ENCODE peak calls at places on chromosomes 4 and X, in five cellular contexts. Z is mucosa of descending colon, D is HFFc6, R is fibroblast of lung, E is ovary. Q is an unnamed sample.

GRCh38 chrX:32480019-32480418 is 731.3 kb downstream of the DMD start:
- DNase-seq in R (no peak), D (no peak), Z (no peak), E (no peak), Q (no peak)

GRCh38 chr4:179666226-179666625 is 2224.0 kb upstream of the AGA start:
- DNase-seq in E (no peak), R (no peak), D (no peak), Z (no peak), Q (no peak)

GRCh38 chr4:5478697-5479096 is 229.7 kb downstream of the EVC2 start:
- DNase-seq in E (no peak), Z (no peak), D (no peak), R (no peak), Q (no peak)

GRCh38 chr4:98524271-98524670 is 134.1 kb downstream of the TSPAN5 start:
- DNase-seq in R (no peak), D (no peak), Z (no peak), E (no peak), Q (no peak)

GRCh38 chr4:73066928-73067327 is 2.6 kb downstream of the COX18 start:
- DNase-seq in D (no peak), E (no peak), R (no peak), Z (no peak), Q (peak; percentile 23)

GRCh38 chr4:25667931-25668557 is 12.4 kb downstream of the SLC34A2 start:
- DNase-seq in E (no peak), D (no peak), Z (no peak), R (no peak), Q (no peak)

GRCh38 chrX:118226060-118226428 is 109.4 kb upstream of the KLHL13 start:
- DNase-seq in D (no peak), R (no peak), Z (no peak), E (no peak), Q (no peak)

GRCh38 chrX:119762718-119763117 is 4.3 kb downstream of the SOWAHD start:
- DNase-seq in R (no peak), D (no peak), E (no peak), Z (no peak), Q (no peak)

GRCh38 chr4:85724801-85725548 is 250.0 kb downstream of the ARHGAP24 start:
- DNase-seq in D (no peak), Z (no peak), E (no peak), R (peak; percentile 64), Q (no peak)

GRCh38 chr4:10808591-10808990 is 124.0 kb upstream of the CLNK start:
- DNase-seq in R (peak; percentile 91), D (no peak), Z (no peak), E (no peak), Q (no peak)

GRCh38 chrX:108359811-108360602 is 78.2 kb downstream of the COL4A6 start:
- DNase-seq in Z (no peak), D (peak; percentile 0), R (peak; percentile 74), E (no peak), Q (no peak)

GRCh38 chr4:16483540-16483939 is 257.3 kb upstream of the TAPT1 start:
- DNase-seq in D (no peak), Z (no peak), E (no peak), R (no peak), Q (no peak)

GRCh38 chr4:4364486-4365208 is 22.3 kb upstream of the NSG1 start:
- DNase-seq in Z (no peak), R (no peak), E (no peak), D (no peak), Q (no peak)

GRCh38 chr4:81651500-81651899 is 179.8 kb upstream of the RASGEF1B start:
- DNase-seq in D (no peak), Z (no peak), R (no peak), E (no peak), Q (peak; percentile 27)

GRCh38 chr4:39056023-39056422 is 6.0 kb upstream of the KLHL5 start:
- DNase-seq in E (no peak), Z (no peak), R (no peak), D (no peak), Q (no peak)

GRCh38 chr4:41887821-41888699 is 47.2 kb upstream of the TMEM33 start:
- DNase-seq in Z (no peak), E (peak; percentile 36), R (peak; percentile 77), D (peak; percentile 46), Q (peak; percentile 70)

GRCh38 chr4:102253860-102254259 is 91.4 kb downstream of the SLC39A8 start:
- DNase-seq in R (no peak), E (no peak), Z (no peak), D (no peak), Q (no peak)

GRCh38 chr4:145776208-145776607 is 96.3 kb downstream of the C4orf51 start:
- DNase-seq in E (no peak), Z (no peak), R (no peak), D (no peak), Q (no peak)

GRCh38 chr4:145557720-145558119 is 61.5 kb upstream of the MMAA start:
- DNase-seq in D (peak; percentile 66), Z (peak; percentile 64), E (peak; percentile 53), R (peak; percentile 82), Q (peak; percentile 72)

GRCh38 chrX:134013092-134013497 is 27.7 kb upstream of the GPC3 start:
- DNase-seq in D (no peak), R (peak; percentile 23), E (no peak), Z (no peak), Q (no peak)

GRCh38 chrX:109716431-109717028 is 16.5 kb downstream of the ACSL4 start:
- DNase-seq in E (no peak), Z (no peak), R (peak; percentile 43), D (no peak), Q (no peak)

GRCh38 chr4:188220006-188220405 is 80.8 kb downstream of the TRIML1 start:
- DNase-seq in Z (no peak), D (no peak), E (no peak), R (no peak), Q (no peak)

GRCh38 chr4:159430896-159431295 is 328.0 kb downstream of the RAPGEF2 start:
- DNase-seq in R (no peak), D (no peak), E (no peak), Z (no peak), Q (no peak)

GRCh38 chrX:11188664-11189063 is 77.5 kb downstream of the HCCS start:
- DNase-seq in D (peak; percentile 70), Z (no peak), R (peak; percentile 5), E (no peak), Q (no peak)

GRCh38 chrX:29155286-29155685 is 568.0 kb downstream of the IL1RAPL1 start:
- DNase-seq in Z (no peak), D (no peak), E (no peak), R (no peak), Q (no peak)

GRCh38 chr4:23333556-23333945 is 556.3 kb downstream of the PPARGC1A start:
- DNase-seq in D (no peak), Z (no peak), E (no peak), R (peak; percentile 76), Q (peak; percentile 31)

GRCh38 chr4:80049402-80049801 is 23.6 kb downstream of the ANTXR2 start:
- DNase-seq in Z (no peak), D (no peak), R (no peak), E (no peak), Q (no peak)

GRCh38 chr4:106775636-106776035 is 260.5 kb downstream of the DKK2 start:
- DNase-seq in D (no peak), E (no peak), Z (no peak), R (no peak), Q (no peak)

GRCh38 chr4:169663894-169664293 is 43.5 kb downstream of the CLCN3 start:
- DNase-seq in D (no peak), E (no peak), Z (no peak), R (no peak), Q (no peak)

GRCh38 chr4:113943863-113944262 is 35.6 kb downstream of the ARSJ start:
- DNase-seq in D (peak; percentile 13), R (no peak), E (no peak), Z (no peak), Q (peak; percentile 12)

GRCh38 chrX:68292471-68292870 is 140.8 kb downstream of the OPHN1 start:
- DNase-seq in E (no peak), R (no peak), D (peak; percentile 20), Z (no peak), Q (no peak)

DNA sequence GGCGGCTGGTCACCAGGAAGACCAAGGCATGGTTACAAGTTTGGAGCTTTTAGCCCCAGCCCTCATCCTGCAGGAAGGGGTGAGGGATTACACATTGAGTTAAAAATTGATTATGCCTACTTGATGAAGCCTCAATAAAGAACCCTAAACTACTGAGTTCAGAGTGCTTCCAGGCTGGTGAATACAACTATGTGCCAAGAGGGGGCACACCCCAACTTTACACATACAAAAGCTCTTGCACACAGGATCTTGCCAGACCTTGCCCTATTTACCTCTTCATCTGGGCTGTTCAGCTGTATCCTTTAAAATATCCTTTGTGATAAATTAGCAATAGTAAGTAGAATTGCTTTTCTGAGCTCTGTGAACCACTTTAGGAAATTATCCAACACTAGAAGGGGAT is 489.3 kb downstream of the INPP4B start:
- DNase-seq in D (no peak), R (no peak), E (no peak), Z (no peak), Q (peak; percentile 32)
- TF ChIP-seq CTCF in D (peak; percentile 14), R (no peak), E (no peak), Z (no peak), Q (no peak)

GRCh38 chr4:30269850-30270249 is 450.3 kb upstream of the PCDH7 start:
- DNase-seq in D (no peak), Z (no peak), R (no peak), E (no peak), Q (no peak)
- TF ChIP-seq CTCF in D (peak; percentile 49), Z (no peak), R (peak; percentile 25), E (no peak), Q (no peak)

GRCh38 chr4:8015512-8015911 is 75.9 kb upstream of the AFAP1 start:
- DNase-seq in R (no peak), D (no peak), Z (no peak), E (no peak), Q (no peak)
- TF ChIP-seq CTCF in R (peak; percentile 34), D (peak; percentile 70), Z (no peak), E (no peak), Q (peak; percentile 32)

DNA sequence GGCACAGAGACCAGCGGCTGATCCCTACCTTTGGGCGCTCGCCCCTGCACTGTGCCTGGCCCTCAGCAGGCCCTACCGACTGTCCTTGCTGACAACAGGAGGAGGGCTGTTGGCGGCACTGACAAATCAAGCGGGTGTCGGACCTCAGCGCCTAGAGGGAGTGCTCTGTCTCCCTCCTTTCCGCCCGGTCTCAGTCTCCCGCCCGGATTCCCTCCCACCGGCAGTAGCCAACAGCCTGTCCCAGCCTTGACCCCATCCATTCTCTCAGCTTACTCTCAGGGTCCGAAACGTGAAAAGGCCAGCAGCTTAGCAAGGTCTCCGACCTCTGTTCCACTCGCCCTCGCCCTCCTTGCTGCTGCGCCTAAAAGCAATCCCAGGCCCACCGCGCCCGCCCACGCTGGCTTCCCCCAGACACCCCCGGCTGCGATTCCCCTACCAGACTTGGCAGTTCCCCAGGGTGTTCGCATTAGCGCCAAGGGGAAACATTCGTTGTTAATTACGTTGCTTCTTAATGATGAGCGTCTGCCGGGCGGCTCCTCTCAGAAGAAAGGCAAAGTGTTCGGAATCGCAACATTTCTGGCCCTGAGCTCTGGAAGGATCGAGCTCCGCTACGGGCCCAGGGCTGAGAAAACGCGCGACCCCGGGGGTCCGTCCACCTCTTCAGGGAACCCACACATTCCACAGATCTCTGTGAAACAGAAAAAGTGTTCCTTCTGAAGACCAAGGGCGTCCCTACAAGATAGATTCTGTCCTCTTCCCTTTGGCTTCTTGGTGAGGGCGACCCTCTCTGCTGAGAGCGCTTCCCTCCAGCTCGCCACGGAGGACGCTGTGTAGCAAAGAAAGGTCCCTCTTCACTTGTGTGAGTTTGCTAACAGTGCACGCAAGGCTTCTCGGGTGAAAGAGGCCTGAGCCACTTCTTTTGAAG is 96.1 kb downstream of the SOWAHB start:
- DNase-seq in E (peak; percentile 67), R (peak; percentile 50), D (no peak), Z (no peak), Q (no peak)
- TF ChIP-seq CTCF in E (no peak), R (peak; percentile 19), D (no peak), Z (no peak), Q (no peak)

Q was measured in activated CD8-positive, alpha-beta T cell treated with anti-CD3 and anti-CD28 coated beads for 36 hours.